ENCODE peak calls at places on chromosomes 11 and 22, in ten cellular contexts. One of them, this sample, is unnamed.
A peak's percentile ranks its signal among the peaks of the same experiment; 100 is the strongest.

GRCh38 chr11:9616858-9617257 is 43.4 kb downstream of the WEE1 start:
- DNase-seq in adrenal gland: no peak
- DNase-seq in mammary epithelial cell: no peak
- DNase-seq in fibroblast of lung: no peak
- DNase-seq in OCI-LY7: peak; percentile 33
- DNase-seq in CD8-positive, alpha-beta memory T cell: no peak
- DNase-seq in mesendoderm: no peak
- DNase-seq in thoracic aorta: no peak
- DNase-seq in GM23248: peak; percentile 65
- DNase-seq in PC-9: no peak
- DNase-seq in this sample: no peak

GRCh38 chr11:117458275-117459120 is 130.8 kb downstream of the CEP164 start:
- DNase-seq in mammary epithelial cell: peak; percentile 76
- DNase-seq in adrenal gland: no peak
- DNase-seq in fibroblast of lung: no peak
- DNase-seq in OCI-LY7: no peak
- DNase-seq in GM23248: no peak
- DNase-seq in thoracic aorta: no peak
- DNase-seq in CD8-positive, alpha-beta memory T cell: no peak
- DNase-seq in PC-9: no peak
- DNase-seq in mesendoderm: no peak
- DNase-seq in this sample: no peak

GRCh38 chr22:27122561-27122960 is 465.2 kb downstream of the MIAT start:
- DNase-seq in GM23248: no peak
- DNase-seq in CD8-positive, alpha-beta memory T cell: no peak
- DNase-seq in OCI-LY7: no peak
- DNase-seq in fibroblast of lung: no peak
- DNase-seq in mammary epithelial cell: no peak
- DNase-seq in mesendoderm: no peak
- DNase-seq in adrenal gland: no peak
- DNase-seq in thoracic aorta: no peak
- DNase-seq in PC-9: no peak
- DNase-seq in this sample: no peak

GRCh38 chr11:127049486-127049885 is 48.9 kb upstream of the KIRREL3 start:
- DNase-seq in PC-9: no peak
- DNase-seq in mammary epithelial cell: no peak
- DNase-seq in fibroblast of lung: no peak
- DNase-seq in CD8-positive, alpha-beta memory T cell: no peak
- DNase-seq in mesendoderm: no peak
- DNase-seq in GM23248: no peak
- DNase-seq in OCI-LY7: no peak
- DNase-seq in adrenal gland: no peak
- DNase-seq in thoracic aorta: no peak
- DNase-seq in this sample: no peak

GRCh38 chr22:37234736-37235711 is 9.0 kb downstream of the RAC2 start:
- DNase-seq in PC-9: no peak
- DNase-seq in GM23248: no peak
- DNase-seq in mesendoderm: no peak
- DNase-seq in adrenal gland: no peak
- DNase-seq in fibroblast of lung: no peak
- DNase-seq in thoracic aorta: no peak
- DNase-seq in OCI-LY7: peak; percentile 54
- DNase-seq in mammary epithelial cell: no peak
- DNase-seq in CD8-positive, alpha-beta memory T cell: no peak
- DNase-seq in this sample: no peak

GRCh38 chr22:35150163-35151107 is 84.5 kb downstream of the ISX start:
- DNase-seq in GM23248: peak; percentile 48
- DNase-seq in CD8-positive, alpha-beta memory T cell: peak; percentile 26
- DNase-seq in OCI-LY7: peak; percentile 67
- DNase-seq in mammary epithelial cell: peak; percentile 34
- DNase-seq in fibroblast of lung: peak; percentile 10
- DNase-seq in thoracic aorta: no peak
- DNase-seq in mesendoderm: peak; percentile 74
- DNase-seq in PC-9: no peak
- DNase-seq in adrenal gland: peak; percentile 68
- DNase-seq in this sample: peak; percentile 15

GRCh38 chr22:24159650-24160049 is 21.6 kb upstream of the SUSD2 start:
- DNase-seq in mammary epithelial cell: no peak
- DNase-seq in OCI-LY7: no peak
- DNase-seq in GM23248: no peak
- DNase-seq in adrenal gland: no peak
- DNase-seq in CD8-positive, alpha-beta memory T cell: no peak
- DNase-seq in thoracic aorta: no peak
- DNase-seq in PC-9: no peak
- DNase-seq in fibroblast of lung: no peak
- DNase-seq in mesendoderm: no peak
- DNase-seq in this sample: no peak

GRCh38 chr22:42868751-42869251 is 11.7 kb upstream of the ARFGAP3 start:
- DNase-seq in mammary epithelial cell: no peak
- DNase-seq in OCI-LY7: no peak
- DNase-seq in fibroblast of lung: peak; percentile 75
- DNase-seq in CD8-positive, alpha-beta memory T cell: no peak
- DNase-seq in PC-9: no peak
- DNase-seq in thoracic aorta: no peak
- DNase-seq in mesendoderm: no peak
- DNase-seq in adrenal gland: peak; percentile 78
- DNase-seq in GM23248: no peak
- DNase-seq in this sample: no peak

GRCh38 chr11:132876301-132877071 is 655.8 kb downstream of the OPCML start:
- DNase-seq in thoracic aorta: no peak
- DNase-seq in GM23248: no peak
- DNase-seq in mesendoderm: no peak
- DNase-seq in mammary epithelial cell: no peak
- DNase-seq in fibroblast of lung: peak; percentile 76
- DNase-seq in CD8-positive, alpha-beta memory T cell: no peak
- DNase-seq in PC-9: no peak
- DNase-seq in adrenal gland: no peak
- DNase-seq in OCI-LY7: no peak
- DNase-seq in this sample: no peak

GRCh38 chr11:6321961-6322362 is 1.7 kb upstream of the CAVIN3 start:
- DNase-seq in OCI-LY7: no peak
- DNase-seq in mammary epithelial cell: peak; percentile 83
- DNase-seq in thoracic aorta: no peak
- DNase-seq in fibroblast of lung: peak; percentile 82
- DNase-seq in mesendoderm: no peak
- DNase-seq in PC-9: peak; percentile 40
- DNase-seq in GM23248: peak; percentile 83
- DNase-seq in adrenal gland: no peak
- DNase-seq in CD8-positive, alpha-beta memory T cell: no peak
- DNase-seq in this sample: no peak
- H3K27ac ChIP-seq in OCI-LY7: no peak overlapping the region
- H3K27ac ChIP-seq in mammary epithelial cell: peak overlapping the region; percentile 95
- H3K27ac ChIP-seq in thoracic aorta: peak overlapping the region; percentile 99
- H3K27ac ChIP-seq in fibroblast of lung: peak overlapping the region; percentile 97
- H3K27ac ChIP-seq in mesendoderm: peak overlapping the region; percentile 9
- H3K27ac ChIP-seq in PC-9: no peak overlapping the region
- H3K27ac ChIP-seq in GM23248: peak overlapping the region; percentile 100
- H3K27ac ChIP-seq in adrenal gland: peak overlapping the region; percentile 92
- H3K27ac ChIP-seq in CD8-positive, alpha-beta memory T cell: no peak overlapping the region
- H3K27ac ChIP-seq in this sample: peak overlapping the region; percentile 99

DNA sequence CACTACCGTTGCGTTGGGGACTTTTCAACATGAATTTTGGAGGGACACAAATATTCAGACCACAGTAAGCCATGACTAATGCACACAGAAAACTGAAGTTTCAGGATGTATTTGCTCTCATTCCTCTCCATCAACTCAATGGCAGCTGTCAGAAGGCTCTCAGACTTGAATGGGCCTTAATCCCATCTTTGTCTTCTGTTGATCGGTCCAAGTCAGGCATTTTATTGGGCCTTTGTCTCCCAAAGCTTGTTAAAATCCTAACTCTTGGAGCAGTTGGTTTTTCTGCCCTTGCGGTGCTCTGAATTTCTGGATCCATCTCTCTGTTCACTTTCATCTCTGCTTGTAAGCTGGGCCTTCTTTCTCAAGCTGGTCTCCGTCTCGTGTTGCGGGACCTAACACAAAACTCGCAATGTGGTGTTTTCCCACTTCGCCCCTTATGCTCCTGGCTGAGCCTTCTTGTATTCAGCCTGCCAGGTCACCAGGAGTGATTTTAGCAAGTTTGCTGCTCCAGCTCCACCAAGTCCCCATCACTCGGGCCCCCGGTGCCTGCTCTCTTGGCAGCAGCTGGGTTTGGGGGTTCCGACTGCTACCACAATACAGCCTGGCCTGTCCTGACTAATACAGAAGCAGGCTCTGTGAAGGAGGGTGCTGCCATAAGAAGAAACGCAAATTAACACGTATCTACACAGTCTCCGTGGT is 27.0 kb downstream of the TSPAN32 start:
- DNase-seq in fibroblast of lung: no peak
- DNase-seq in thoracic aorta: no peak
- DNase-seq in OCI-LY7: no peak
- DNase-seq in GM23248: no peak
- DNase-seq in PC-9: no peak
- DNase-seq in adrenal gland: peak; percentile 4
- DNase-seq in mesendoderm: no peak
- DNase-seq in mammary epithelial cell: no peak
- DNase-seq in CD8-positive, alpha-beta memory T cell: no peak
- DNase-seq in this sample: no peak
- H3K4me3 ChIP-seq in fibroblast of lung: no peak overlapping the region
- H3K4me3 ChIP-seq in thoracic aorta: no peak overlapping the region
- H3K4me3 ChIP-seq in OCI-LY7: no peak overlapping the region
- H3K4me3 ChIP-seq in GM23248: no peak overlapping the region
- H3K4me3 ChIP-seq in PC-9: no peak overlapping the region
- H3K4me3 ChIP-seq in adrenal gland: no peak overlapping the region
- H3K4me3 ChIP-seq in mesendoderm: no peak overlapping the region
- H3K4me3 ChIP-seq in mammary epithelial cell: no peak overlapping the region
- H3K4me3 ChIP-seq in CD8-positive, alpha-beta memory T cell: no peak overlapping the region
- H3K4me3 ChIP-seq in this sample: no peak overlapping the region

GRCh38 chr22:25941365-25941960 is 199.5 kb downstream of the MYO18B start:
- DNase-seq in thoracic aorta: no peak
- DNase-seq in mesendoderm: no peak
- DNase-seq in fibroblast of lung: no peak
- DNase-seq in mammary epithelial cell: no peak
- DNase-seq in CD8-positive, alpha-beta memory T cell: no peak
- DNase-seq in adrenal gland: no peak
- DNase-seq in OCI-LY7: no peak
- DNase-seq in GM23248: no peak
- DNase-seq in PC-9: no peak
- DNase-seq in this sample: no peak
- H3K27ac ChIP-seq in thoracic aorta: no peak overlapping the region
- H3K27ac ChIP-seq in mesendoderm: no peak overlapping the region
- H3K27ac ChIP-seq in fibroblast of lung: no peak overlapping the region
- H3K27ac ChIP-seq in mammary epithelial cell: no peak overlapping the region
- H3K27ac ChIP-seq in CD8-positive, alpha-beta memory T cell: no peak overlapping the region
- H3K27ac ChIP-seq in adrenal gland: no peak overlapping the region
- H3K27ac ChIP-seq in OCI-LY7: no peak overlapping the region
- H3K27ac ChIP-seq in GM23248: no peak overlapping the region
- H3K27ac ChIP-seq in PC-9: no peak overlapping the region
- H3K27ac ChIP-seq in this sample: no peak overlapping the region

GRCh38 chr11:20661445-20661844 is 7.9 kb upstream of the NELL1 start:
- DNase-seq in CD8-positive, alpha-beta memory T cell: no peak
- DNase-seq in PC-9: no peak
- DNase-seq in mesendoderm: no peak
- DNase-seq in mammary epithelial cell: no peak
- DNase-seq in thoracic aorta: no peak
- DNase-seq in GM23248: no peak
- DNase-seq in OCI-LY7: no peak
- DNase-seq in fibroblast of lung: no peak
- DNase-seq in adrenal gland: no peak
- DNase-seq in this sample: no peak
- H3K4me3 ChIP-seq in CD8-positive, alpha-beta memory T cell: no peak overlapping the region
- H3K4me3 ChIP-seq in PC-9: no peak overlapping the region
- H3K4me3 ChIP-seq in mesendoderm: no peak overlapping the region
- H3K4me3 ChIP-seq in mammary epithelial cell: no peak overlapping the region
- H3K4me3 ChIP-seq in thoracic aorta: no peak overlapping the region
- H3K4me3 ChIP-seq in GM23248: no peak overlapping the region
- H3K4me3 ChIP-seq in OCI-LY7: no peak overlapping the region
- H3K4me3 ChIP-seq in fibroblast of lung: no peak overlapping the region
- H3K4me3 ChIP-seq in adrenal gland: no peak overlapping the region
- H3K4me3 ChIP-seq in this sample: no peak overlapping the region

GRCh38 chr11:64037027-64037633 is 1.4 kb downstream of the FLRT1 start:
- DNase-seq in mammary epithelial cell: no peak
- DNase-seq in CD8-positive, alpha-beta memory T cell: no peak
- DNase-seq in fibroblast of lung: no peak
- DNase-seq in GM23248: no peak
- DNase-seq in mesendoderm: no peak
- DNase-seq in OCI-LY7: no peak
- DNase-seq in thoracic aorta: no peak
- DNase-seq in adrenal gland: no peak
- DNase-seq in PC-9: no peak
- DNase-seq in this sample: no peak
- H3K27ac ChIP-seq in mammary epithelial cell: no peak overlapping the region
- H3K27ac ChIP-seq in CD8-positive, alpha-beta memory T cell: no peak overlapping the region
- H3K27ac ChIP-seq in fibroblast of lung: no peak overlapping the region
- H3K27ac ChIP-seq in GM23248: no peak overlapping the region
- H3K27ac ChIP-seq in mesendoderm: no peak overlapping the region
- H3K27ac ChIP-seq in OCI-LY7: no peak overlapping the region
- H3K27ac ChIP-seq in thoracic aorta: no peak overlapping the region
- H3K27ac ChIP-seq in adrenal gland: peak overlapping the region; percentile 71
- H3K27ac ChIP-seq in PC-9: no peak overlapping the region
- H3K27ac ChIP-seq in this sample: peak overlapping the region; percentile 32

GRCh38 chr22:50475652-50476002 is 792 bp upstream of the SBF1 start:
- DNase-seq in thoracic aorta: no peak
- DNase-seq in PC-9: no peak
- DNase-seq in GM23248: no peak
- DNase-seq in OCI-LY7: no peak
- DNase-seq in CD8-positive, alpha-beta memory T cell: no peak
- DNase-seq in fibroblast of lung: no peak
- DNase-seq in adrenal gland: no peak
- DNase-seq in mammary epithelial cell: no peak
- DNase-seq in mesendoderm: no peak
- DNase-seq in this sample: no peak
- H3K4me3 ChIP-seq in thoracic aorta: peak overlapping the region; percentile 94
- H3K4me3 ChIP-seq in PC-9: peak overlapping the region; percentile 65
- H3K4me3 ChIP-seq in GM23248: peak overlapping the region; percentile 65
- H3K4me3 ChIP-seq in OCI-LY7: peak overlapping the region; percentile 96
- H3K4me3 ChIP-seq in CD8-positive, alpha-beta memory T cell: peak overlapping the region; percentile 61
- H3K4me3 ChIP-seq in fibroblast of lung: peak overlapping the region; percentile 61
- H3K4me3 ChIP-seq in adrenal gland: peak overlapping the region; percentile 99
- H3K4me3 ChIP-seq in mammary epithelial cell: no peak overlapping the region
- H3K4me3 ChIP-seq in mesendoderm: no peak overlapping the region
- H3K4me3 ChIP-seq in this sample: peak overlapping the region; percentile 43

GRCh38 chr11:932435-932834 is 6.8 kb downstream of the AP2A2 start:
- DNase-seq in fibroblast of lung: no peak
- DNase-seq in PC-9: no peak
- DNase-seq in OCI-LY7: no peak
- DNase-seq in CD8-positive, alpha-beta memory T cell: no peak
- DNase-seq in GM23248: peak; percentile 24
- DNase-seq in thoracic aorta: no peak
- DNase-seq in mesendoderm: no peak
- DNase-seq in mammary epithelial cell: no peak
- DNase-seq in adrenal gland: no peak
- DNase-seq in this sample: no peak
- H3K27ac ChIP-seq in fibroblast of lung: no peak overlapping the region
- H3K27ac ChIP-seq in PC-9: no peak overlapping the region
- H3K27ac ChIP-seq in OCI-LY7: no peak overlapping the region
- H3K27ac ChIP-seq in CD8-positive, alpha-beta memory T cell: no peak overlapping the region
- H3K27ac ChIP-seq in GM23248: no peak overlapping the region
- H3K27ac ChIP-seq in thoracic aorta: no peak overlapping the region
- H3K27ac ChIP-seq in mesendoderm: no peak overlapping the region
- H3K27ac ChIP-seq in mammary epithelial cell: no peak overlapping the region
- H3K27ac ChIP-seq in adrenal gland: peak overlapping the region; percentile 71
- H3K27ac ChIP-seq in this sample: peak overlapping the region; percentile 1

GRCh38 chr11:59112494-59112893 is 5.5 kb downstream of the FAM111B start:
- DNase-seq in thoracic aorta: no peak
- DNase-seq in mammary epithelial cell: no peak
- DNase-seq in OCI-LY7: no peak
- DNase-seq in CD8-positive, alpha-beta memory T cell: no peak
- DNase-seq in PC-9: no peak
- DNase-seq in adrenal gland: no peak
- DNase-seq in fibroblast of lung: peak; percentile 11
- DNase-seq in mesendoderm: no peak
- DNase-seq in GM23248: peak; percentile 21
- DNase-seq in this sample: no peak
- H3K4me3 ChIP-seq in thoracic aorta: no peak overlapping the region
- H3K4me3 ChIP-seq in mammary epithelial cell: no peak overlapping the region
- H3K4me3 ChIP-seq in OCI-LY7: no peak overlapping the region
- H3K4me3 ChIP-seq in CD8-positive, alpha-beta memory T cell: no peak overlapping the region
- H3K4me3 ChIP-seq in PC-9: no peak overlapping the region
- H3K4me3 ChIP-seq in adrenal gland: no peak overlapping the region
- H3K4me3 ChIP-seq in fibroblast of lung: no peak overlapping the region
- H3K4me3 ChIP-seq in mesendoderm: no peak overlapping the region
- H3K4me3 ChIP-seq in GM23248: no peak overlapping the region
- H3K4me3 ChIP-seq in this sample: no peak overlapping the region

This sample was measured in uterus.